ENCODE peak calls at places on chromosomes 13 and 19, in eight cellular contexts. Q is hepatocyte, U is fibroblast of lung, B is heart right ventricle, M is psoas muscle, R is body of pancreas, O is breast epithelium, Y is cardiac muscle cell. I is an unnamed sample.

GRCh38 chr19:1248454-1249297 is at the start of gene MIDN:
- DNase-seq in M (peak), Y (peak), U (peak), Q (peak), O (peak), R (peak), B (peak), I (peak)

GRCh38 chr13:48582086-48582485 is 49.2 kb upstream of the RCBTB2 start:
- DNase-seq in Q (no peak), Y (no peak), R (no peak), B (no peak), U (no peak), O (no peak), M (no peak), I (no peak)

GRCh38 chr13:69683921-69684663 is 423.5 kb upstream of the ATXN8OS start:
- DNase-seq in Y (peak), Q (peak), U (no peak), O (no peak), B (no peak), R (peak), M (no peak), I (no peak)

GRCh38 chr19:46368116-46368515 is 21.2 kb downstream of the PPP5C start:
- DNase-seq in Y (no peak), M (no peak), R (no peak), Q (no peak), O (no peak), B (no peak), U (no peak), I (no peak)

GRCh38 chr19:737591-738093 is 13.3 kb upstream of the MISP start:
- DNase-seq in Q (peak), B (peak), R (peak), Y (peak), U (peak), M (peak), O (no peak), I (peak)

GRCh38 chr19:10979950-10980349 is 19.1 kb downstream of the SMARCA4 start:
- DNase-seq in B (no peak), U (peak), M (no peak), O (no peak), Y (no peak), R (no peak), Q (no peak), I (no peak)

GRCh38 chr13:67366533-67366932 is 136.4 kb upstream of the PCDH9 start:
- DNase-seq in U (peak), Y (no peak), Q (peak), O (no peak), R (no peak), M (no peak), B (no peak), I (no peak)

GRCh38 chr19:49591731-49592485 is 926 bp downstream of the PRR12 start:
- DNase-seq in Q (peak), M (peak), O (peak), U (peak), B (peak), R (peak), Y (peak), I (no peak)

GRCh38 chr19:8517551-8518442 is 3.8 kb upstream of the ZNF414 start:
- DNase-seq in U (peak), Q (no peak), Y (no peak), O (no peak), B (no peak), R (no peak), M (no peak), I (peak)

GRCh38 chr19:13579388-13580060 is 73.2 kb upstream of the CACNA1A start:
- DNase-seq in O (no peak), Y (no peak), R (no peak), U (no peak), Q (no peak), B (no peak), M (no peak), I (no peak)

GRCh38 chr13:29551214-29551613 is 44.3 kb downstream of the SLC7A1 start:
- DNase-seq in Q (no peak), O (no peak), R (no peak), M (no peak), U (no peak), B (no peak), Y (no peak), I (no peak)

GRCh38 chr13:32905864-32906180 is 110.4 kb upstream of the KL start:
- DNase-seq in Q (no peak), O (no peak), M (no peak), B (no peak), R (peak), Y (no peak), U (peak), I (no peak)

GRCh38 chr13:49641810-49642291 is 13.5 kb downstream of the ARL11 start:
- DNase-seq in M (peak), R (no peak), Y (no peak), B (no peak), Q (peak), U (peak), O (no peak), I (no peak)

GRCh38 chr13:39451860-39452301 is 151.1 kb downstream of the LHFPL6 start:
- DNase-seq in O (no peak), Q (no peak), R (peak), U (peak), Y (peak), M (peak), B (peak), I (no peak)

GRCh38 chr19:45574526-45574925 is 10.1 kb downstream of the OPA3 start:
- DNase-seq in M (no peak), Y (no peak), O (no peak), Q (no peak), B (no peak), U (no peak), R (no peak), I (no peak)

GRCh38 chr19:6532244-6532999 is 1.6 kb downstream of the TNFSF9 start:
- DNase-seq in Q (no peak), R (no peak), U (no peak), B (no peak), Y (no peak), O (no peak), M (no peak), I (no peak)

GRCh38 chr13:53848546-53848945 is 819.9 kb downstream of the OLFM4 start:
- DNase-seq in R (no peak), Q (no peak), O (no peak), Y (no peak), M (no peak), B (no peak), U (no peak), I (no peak)

GRCh38 chr13:41694902-41695301 is 237.6 kb downstream of the RGCC start:
- DNase-seq in Q (peak), Y (peak), U (peak), R (peak), B (peak), O (no peak), M (peak), I (no peak)

GRCh38 chr19:35901055-35901644 is 810 bp upstream of the NFKBID start:
- DNase-seq in Y (no peak), U (no peak), M (no peak), R (no peak), O (no peak), Q (peak), B (no peak), I (no peak)

GRCh38 chr13:43596924-43597598 is 189.7 kb downstream of the ENOX1 start:
- DNase-seq in Q (no peak), B (no peak), M (no peak), U (no peak), O (no peak), R (no peak), Y (no peak), I (no peak)

GRCh38 chr13:72751220-72751619 is 23.5 kb downstream of the BORA start:
- DNase-seq in U (no peak), B (no peak), Y (no peak), Q (no peak), R (no peak), O (no peak), M (no peak), I (no peak)

GRCh38 chr19:15471639-15472101 is 7.3 kb upstream of the RASAL3 start:
- DNase-seq in Y (no peak), R (no peak), M (no peak), B (no peak), U (no peak), O (no peak), Q (no peak), I (no peak)

GRCh38 chr19:28519950-28520861 is 692.7 kb downstream of the UQCRFS1 start:
- DNase-seq in Y (no peak), Q (no peak), O (no peak), M (peak), B (no peak), R (peak), U (no peak), I (no peak)

GRCh38 chr19:51546650-51547396 is 15.4 kb upstream of the SIGLEC6 start:
- DNase-seq in O (no peak), B (no peak), M (no peak), U (no peak), Q (no peak), R (no peak), Y (no peak), I (no peak)

GRCh38 chr19:1521636-1522035 is 2.2 kb upstream of the PLK5 start:
- DNase-seq in M (no peak), Y (no peak), Q (no peak), O (no peak), B (no peak), U (no peak), R (no peak), I (no peak)

GRCh38 chr13:33066329-33066728 is 50.1 kb downstream of the KL start:
- DNase-seq in M (no peak), R (no peak), U (no peak), B (no peak), O (no peak), Q (no peak), Y (no peak), I (no peak)

GRCh38 chr19:4393947-4394590 is 6.3 kb downstream of the SH3GL1 start:
- DNase-seq in Y (peak), U (peak), O (no peak), Q (no peak), B (no peak), R (no peak), M (no peak), I (no peak)

GRCh38 chr13:51556740-51557139 is 27.5 kb upstream of the WDFY2 start:
- DNase-seq in R (no peak), Q (no peak), M (no peak), B (no peak), O (no peak), U (no peak), Y (peak), I (no peak)

GRCh38 chr13:51557423-51557822 is 26.8 kb upstream of the WDFY2 start:
- DNase-seq in U (no peak), Y (no peak), R (no peak), O (no peak), Q (no peak), M (no peak), B (no peak), I (no peak)

GRCh38 chr13:51559916-51560315 is 24.3 kb upstream of the WDFY2 start:
- DNase-seq in Y (no peak), B (no peak), U (no peak), R (no peak), M (no peak), Q (no peak), O (no peak), I (no peak)

GRCh38 chr13:51560336-51560735 is 23.9 kb upstream of the WDFY2 start:
- DNase-seq in R (no peak), Y (no peak), U (no peak), B (no peak), Q (no peak), M (no peak), O (no peak), I (no peak)

DNA sequence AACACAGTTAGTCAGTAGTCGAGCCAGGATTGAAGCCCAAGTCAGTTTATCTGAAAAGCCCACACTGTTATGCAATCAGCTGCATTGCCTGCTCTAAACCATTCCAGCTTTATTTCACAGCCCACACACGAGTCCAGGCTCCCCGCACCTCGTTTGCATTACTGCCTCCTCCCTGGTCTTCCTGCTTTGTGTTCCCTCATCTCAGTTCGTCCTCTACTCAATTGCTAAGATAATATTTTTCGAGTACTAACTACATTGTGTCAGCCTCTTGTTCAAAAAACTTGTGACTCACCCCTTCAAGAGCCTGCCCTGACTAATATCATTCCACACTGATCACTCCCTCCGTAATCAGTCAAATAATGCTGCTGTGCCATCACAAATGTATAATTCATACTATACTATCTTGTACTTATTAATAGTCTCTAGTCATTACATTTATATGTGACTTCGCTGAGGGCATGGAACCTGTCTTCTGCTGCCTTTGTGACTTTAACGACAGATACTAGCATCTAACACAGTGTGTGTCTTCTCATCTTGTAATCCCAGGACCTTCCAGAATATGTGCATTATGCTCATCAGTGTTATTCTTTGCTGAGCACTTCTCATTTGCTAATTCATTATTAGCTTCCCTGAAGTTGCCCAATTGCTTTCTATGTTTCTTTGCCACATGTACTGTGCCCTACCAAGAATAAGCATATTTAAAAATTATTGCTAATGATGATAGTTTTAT is 26.2 kb upstream of the WDFY2 start:
- DNase-seq in U (peak), Y (no peak), B (no peak), O (no peak), Q (no peak), R (no peak), M (no peak), I (no peak)
- H3K4me3 ChIP-seq in U (no peak), Y (no peak), B (no peak), O (no peak), Q (no peak), R (no peak), M (no peak), I (no peak)

DNA sequence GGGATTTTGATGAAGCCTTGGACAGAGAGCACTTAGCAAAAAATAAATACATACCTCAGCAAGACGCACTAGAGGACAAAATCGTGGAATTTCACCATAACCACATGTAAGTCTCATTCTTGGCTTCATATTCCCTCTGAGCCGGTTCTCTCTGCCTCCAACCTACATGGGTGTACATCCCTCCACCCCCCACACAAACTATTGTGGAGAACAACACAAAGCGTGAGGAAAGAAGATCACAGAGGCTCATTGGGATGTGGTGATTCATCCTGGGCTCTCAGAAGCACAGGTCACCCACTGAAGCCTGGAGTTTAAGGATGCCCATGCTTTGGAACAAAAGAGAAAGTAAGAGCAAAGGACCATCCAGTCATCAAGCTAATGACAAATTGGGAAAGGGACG is 192.2 kb downstream of the STK24 start:
- DNase-seq in B (no peak), Y (no peak), R (no peak), O (no peak), U (peak), Q (no peak), M (no peak), I (no peak)
- H3K27ac ChIP-seq in B (no peak), Y (no peak), R (no peak), O (no peak), U (no peak), Q (no peak), M (no peak), I (no peak)

GRCh38 chr19:38665950-38666661 is 18.7 kb downstream of the ACTN4 start:
- DNase-seq in B (peak), Y (peak), M (peak), R (peak), O (peak), U (peak), Q (peak), I (no peak)

GRCh38 chr19:38666662-38667448 is 19.4 kb downstream of the ACTN4 start:
- DNase-seq in U (peak), Y (peak), O (peak), Q (peak), R (peak), M (peak), B (no peak), I (no peak)

GRCh38 chr19:38669532-38669931 is 22.1 kb downstream of the ACTN4 start:
- DNase-seq in Q (no peak), O (no peak), R (no peak), Y (no peak), B (no peak), U (no peak), M (no peak), I (no peak)

GRCh38 chr19:38665219-38665931 is 17.9 kb downstream of the ACTN4 start:
- DNase-seq in R (no peak), M (no peak), Y (no peak), O (no peak), B (no peak), Q (no peak), U (no peak), I (no peak)

DNA sequence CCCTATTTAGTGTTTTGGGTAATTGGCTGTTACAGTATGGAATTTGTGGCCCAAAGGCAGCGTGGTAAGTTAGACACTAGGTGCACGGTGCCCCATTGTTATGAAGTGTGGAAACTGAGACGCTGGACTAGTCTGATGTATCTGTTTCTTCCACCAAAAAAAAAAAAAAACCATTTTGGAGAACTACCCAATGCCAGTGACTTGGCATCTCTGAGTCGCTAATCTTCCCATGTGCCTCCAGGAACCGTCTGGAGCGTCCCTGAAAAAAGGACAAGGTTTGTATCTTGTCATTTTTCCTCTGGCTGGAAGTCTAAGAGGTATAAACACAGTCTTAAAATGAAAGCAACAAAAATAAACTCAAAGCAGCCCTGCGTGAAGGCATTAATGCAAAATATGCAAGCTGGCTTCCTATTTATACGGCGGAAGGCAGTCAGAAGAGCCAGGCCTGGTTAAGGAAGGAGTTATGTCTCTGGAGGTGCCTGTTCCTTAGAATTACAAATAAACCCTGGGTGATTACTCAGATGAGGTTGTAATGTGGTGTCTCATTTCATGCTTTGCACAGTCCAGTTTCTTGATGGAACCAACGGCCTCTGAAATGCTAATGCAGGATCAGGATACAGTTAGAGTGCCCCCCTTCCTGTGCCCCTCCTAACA is 20.2 kb downstream of the ACTN4 start:
- DNase-seq in Y (no peak), R (no peak), B (no peak), M (no peak), O (no peak), U (peak), Q (peak), I (no peak)
- H3K4me3 ChIP-seq in Y (no peak), R (no peak), B (peak), M (peak), O (no peak), U (no peak), Q (no peak), I (no peak)

GRCh38 chr13:99722931-99723330 is 221.7 kb downstream of the TM9SF2 start:
- DNase-seq in B (no peak), O (no peak), Y (no peak), Q (no peak), U (no peak), R (peak), M (no peak), I (no peak)

GRCh38 chr13:99721606-99722384 is 220.5 kb downstream of the TM9SF2 start:
- DNase-seq in R (no peak), O (no peak), U (no peak), Q (no peak), Y (no peak), M (no peak), B (no peak), I (no peak)

GRCh38 chr13:99722419-99722818 is 221.1 kb downstream of the TM9SF2 start:
- DNase-seq in U (no peak), R (no peak), Y (no peak), M (no peak), Q (no peak), O (no peak), B (no peak), I (no peak)

GRCh38 chr13:99723847-99724246 is 222.6 kb downstream of the TM9SF2 start:
- DNase-seq in Q (no peak), O (no peak), Y (no peak), U (no peak), M (no peak), R (no peak), B (no peak), I (no peak)

DNA sequence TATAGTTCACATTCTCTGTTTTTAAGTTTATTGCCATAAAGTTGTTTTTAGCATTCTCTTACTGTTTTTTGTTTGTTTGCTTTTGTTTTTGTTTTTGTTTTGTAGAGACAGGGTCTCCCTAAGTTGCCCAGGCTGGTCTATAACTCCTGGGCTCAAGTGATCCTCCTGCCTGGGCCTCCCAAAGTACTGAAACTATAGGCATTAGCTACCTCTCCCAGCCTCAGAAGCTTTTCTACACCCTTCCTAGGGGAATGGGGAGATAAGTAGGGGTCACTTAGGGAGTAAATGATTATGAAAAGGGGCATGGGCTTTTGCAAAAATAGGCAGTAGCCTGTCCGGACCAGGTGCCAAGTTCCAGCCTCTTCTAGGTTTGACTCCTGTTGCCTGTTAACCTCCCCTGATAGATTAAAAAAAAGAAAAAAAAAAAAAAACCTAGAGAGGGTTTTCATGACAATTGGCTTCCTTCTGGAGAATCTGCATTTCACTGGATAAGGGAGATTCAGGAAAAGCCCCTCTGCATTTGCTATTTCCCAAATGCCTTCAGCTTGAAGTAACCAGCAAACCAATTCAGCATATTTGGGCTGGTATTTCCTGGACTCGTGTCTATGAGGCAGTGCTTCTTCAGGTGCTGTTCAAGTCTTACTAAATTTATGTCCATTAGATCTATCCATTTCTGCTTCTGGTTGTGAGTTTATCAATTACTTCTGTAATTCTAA is 216.8 kb downstream of the TM9SF2 start:
- DNase-seq in O (no peak), R (no peak), Y (no peak), B (no peak), M (no peak), U (no peak), Q (no peak), I (no peak)
- H3K27ac ChIP-seq in O (no peak), R (no peak), Y (no peak), B (no peak), M (no peak), U (no peak), Q (no peak), I (no peak)

GRCh38 chr13:101258071-101258470 is 158.2 kb downstream of the NALCN start:
- DNase-seq in U (peak), M (no peak), Y (no peak), O (no peak), Q (peak), B (no peak), R (no peak), I (no peak)
- H3K4me3 ChIP-seq in U (no peak), M (no peak), Y (no peak), O (no peak), Q (no peak), B (no peak), R (no peak), I (no peak)

I was measured in effector memory CD4-positive, alpha-beta T cell.